ENCODE peak calls at places on chromosome X, in five cellular contexts. One of them, this sample, is unnamed.

GRCh38 chrX:103685396-103685795 is 1.1 kb downstream of the MORF4L2 start:
- DNase-seq in RWPE1: no peak
- DNase-seq in activated CD8-positive, alpha-beta memory T cell treated with anti-CD3 and anti-CD28 coated beads for 1 hour: no peak
- DNase-seq in fibroblast of lung: peak; percentile 15
- DNase-seq in CD4-positive, alpha-beta T cell: no peak
- DNase-seq in this sample: peak; percentile 32

GRCh38 chrX:130086414-130087207 is 23.7 kb downstream of the ELF4 start:
- DNase-seq in RWPE1: no peak
- DNase-seq in activated CD8-positive, alpha-beta memory T cell treated with anti-CD3 and anti-CD28 coated beads for 1 hour: peak; percentile 37
- DNase-seq in fibroblast of lung: no peak
- DNase-seq in CD4-positive, alpha-beta T cell: peak; percentile 62
- DNase-seq in this sample: no peak

GRCh38 chrX:47564438-47565085 is 3.6 kb downstream of the ARAF start:
- DNase-seq in RWPE1: no peak
- DNase-seq in activated CD8-positive, alpha-beta memory T cell treated with anti-CD3 and anti-CD28 coated beads for 1 hour: no peak
- DNase-seq in fibroblast of lung: no peak
- DNase-seq in CD4-positive, alpha-beta T cell: no peak
- DNase-seq in this sample: no peak

GRCh38 chrX:153454901-153455550 is 9.2 kb upstream of the TREX2 start:
- DNase-seq in RWPE1: no peak
- DNase-seq in activated CD8-positive, alpha-beta memory T cell treated with anti-CD3 and anti-CD28 coated beads for 1 hour: no peak
- DNase-seq in fibroblast of lung: no peak
- DNase-seq in CD4-positive, alpha-beta T cell: no peak
- DNase-seq in this sample: no peak

GRCh38 chrX:152072236-152072635 is 66.1 kb downstream of the MAGEA10 start:
- DNase-seq in RWPE1: peak; percentile 51
- DNase-seq in activated CD8-positive, alpha-beta memory T cell treated with anti-CD3 and anti-CD28 coated beads for 1 hour: no peak
- DNase-seq in fibroblast of lung: peak; percentile 6
- DNase-seq in CD4-positive, alpha-beta T cell: no peak
- DNase-seq in this sample: peak; percentile 1

GRCh38 chrX:104330966-104331365 is 76.2 kb upstream of the ESX1 start:
- DNase-seq in RWPE1: peak; percentile 42
- DNase-seq in activated CD8-positive, alpha-beta memory T cell treated with anti-CD3 and anti-CD28 coated beads for 1 hour: no peak
- DNase-seq in fibroblast of lung: peak; percentile 22
- DNase-seq in CD4-positive, alpha-beta T cell: no peak
- DNase-seq in this sample: peak; percentile 73

GRCh38 chrX:132463411-132463810 is 25.4 kb downstream of the MBNL3 start:
- DNase-seq in RWPE1: no peak
- DNase-seq in activated CD8-positive, alpha-beta memory T cell treated with anti-CD3 and anti-CD28 coated beads for 1 hour: no peak
- DNase-seq in fibroblast of lung: peak; percentile 24
- DNase-seq in CD4-positive, alpha-beta T cell: no peak
- DNase-seq in this sample: no peak

GRCh38 chrX:101291204-101291603 is at the start of gene TAF7L:
- DNase-seq in RWPE1: no peak
- DNase-seq in activated CD8-positive, alpha-beta memory T cell treated with anti-CD3 and anti-CD28 coated beads for 1 hour: no peak
- DNase-seq in fibroblast of lung: peak; percentile 1
- DNase-seq in CD4-positive, alpha-beta T cell: no peak
- DNase-seq in this sample: no peak

GRCh38 chrX:10529344-10529743 is 91.0 kb downstream of the MID1 start:
- DNase-seq in RWPE1: no peak
- DNase-seq in activated CD8-positive, alpha-beta memory T cell treated with anti-CD3 and anti-CD28 coated beads for 1 hour: no peak
- DNase-seq in fibroblast of lung: peak; percentile 71
- DNase-seq in CD4-positive, alpha-beta T cell: no peak
- DNase-seq in this sample: peak; percentile 18

GRCh38 chrX:12411831-12412230 is 273.6 kb downstream of the FRMPD4 start:
- DNase-seq in RWPE1: no peak
- DNase-seq in activated CD8-positive, alpha-beta memory T cell treated with anti-CD3 and anti-CD28 coated beads for 1 hour: no peak
- DNase-seq in fibroblast of lung: no peak
- DNase-seq in CD4-positive, alpha-beta T cell: no peak
- DNase-seq in this sample: no peak

GRCh38 chrX:151723156-151723760 is 7.4 kb downstream of the FATE1 start:
- DNase-seq in RWPE1: no peak
- DNase-seq in activated CD8-positive, alpha-beta memory T cell treated with anti-CD3 and anti-CD28 coated beads for 1 hour: no peak
- DNase-seq in fibroblast of lung: no peak
- DNase-seq in CD4-positive, alpha-beta T cell: no peak
- DNase-seq in this sample: no peak

GRCh38 chrX:39827959-39828358 is 269.8 kb downstream of the BCOR start:
- DNase-seq in RWPE1: no peak
- DNase-seq in activated CD8-positive, alpha-beta memory T cell treated with anti-CD3 and anti-CD28 coated beads for 1 hour: no peak
- DNase-seq in fibroblast of lung: no peak
- DNase-seq in CD4-positive, alpha-beta T cell: no peak
- DNase-seq in this sample: no peak

GRCh38 chrX:70196961-70197805 is 19.9 kb downstream of the DGAT2L6 start:
- DNase-seq in RWPE1: peak; percentile 56
- DNase-seq in activated CD8-positive, alpha-beta memory T cell treated with anti-CD3 and anti-CD28 coated beads for 1 hour: peak; percentile 24
- DNase-seq in fibroblast of lung: peak; percentile 59
- DNase-seq in CD4-positive, alpha-beta T cell: peak; percentile 40
- DNase-seq in this sample: peak; percentile 45

GRCh38 chrX:13646154-13646549 is 6.8 kb upstream of the TCEANC start:
- DNase-seq in RWPE1: no peak
- DNase-seq in activated CD8-positive, alpha-beta memory T cell treated with anti-CD3 and anti-CD28 coated beads for 1 hour: no peak
- DNase-seq in fibroblast of lung: peak; percentile 75
- DNase-seq in CD4-positive, alpha-beta T cell: peak; percentile 13
- DNase-seq in this sample: peak; percentile 64

GRCh38 chrX:38987135-38987780 is 186.0 kb downstream of the MID1IP1 start:
- DNase-seq in RWPE1: no peak
- DNase-seq in activated CD8-positive, alpha-beta memory T cell treated with anti-CD3 and anti-CD28 coated beads for 1 hour: no peak
- DNase-seq in fibroblast of lung: peak; percentile 61
- DNase-seq in CD4-positive, alpha-beta T cell: no peak
- DNase-seq in this sample: no peak

GRCh38 chrX:134761788-134762187 is 103.5 kb upstream of the PLAC1 start:
- DNase-seq in RWPE1: no peak
- DNase-seq in activated CD8-positive, alpha-beta memory T cell treated with anti-CD3 and anti-CD28 coated beads for 1 hour: no peak
- DNase-seq in fibroblast of lung: peak; percentile 27
- DNase-seq in CD4-positive, alpha-beta T cell: no peak
- DNase-seq in this sample: no peak

GRCh38 chrX:150857453-150857852 is 41.0 kb downstream of the CD99L2 start:
- DNase-seq in RWPE1: no peak
- DNase-seq in activated CD8-positive, alpha-beta memory T cell treated with anti-CD3 and anti-CD28 coated beads for 1 hour: no peak
- DNase-seq in fibroblast of lung: no peak
- DNase-seq in CD4-positive, alpha-beta T cell: no peak
- DNase-seq in this sample: no peak

GRCh38 chrX:130171446-130172126 is at the start of gene RAB33A:
- DNase-seq in RWPE1: no peak
- DNase-seq in activated CD8-positive, alpha-beta memory T cell treated with anti-CD3 and anti-CD28 coated beads for 1 hour: peak; percentile 19
- DNase-seq in fibroblast of lung: peak; percentile 25
- DNase-seq in CD4-positive, alpha-beta T cell: peak; percentile 47
- DNase-seq in this sample: peak; percentile 36

GRCh38 chrX:120664081-120664480 is 34.2 kb upstream of the C1GALT1C1 start:
- DNase-seq in RWPE1: no peak
- DNase-seq in activated CD8-positive, alpha-beta memory T cell treated with anti-CD3 and anti-CD28 coated beads for 1 hour: no peak
- DNase-seq in fibroblast of lung: peak; percentile 40
- DNase-seq in CD4-positive, alpha-beta T cell: no peak
- DNase-seq in this sample: peak; percentile 25

GRCh38 chrX:17374619-17375360 is at the start of gene NHS:
- DNase-seq in RWPE1: peak; percentile 69
- DNase-seq in activated CD8-positive, alpha-beta memory T cell treated with anti-CD3 and anti-CD28 coated beads for 1 hour: no peak
- DNase-seq in fibroblast of lung: peak; percentile 78
- DNase-seq in CD4-positive, alpha-beta T cell: no peak
- DNase-seq in this sample: peak; percentile 13

GRCh38 chrX:11285661-11286060 is 7.6 kb upstream of the AMELX start:
- DNase-seq in RWPE1: no peak
- DNase-seq in activated CD8-positive, alpha-beta memory T cell treated with anti-CD3 and anti-CD28 coated beads for 1 hour: no peak
- DNase-seq in fibroblast of lung: no peak
- DNase-seq in CD4-positive, alpha-beta T cell: no peak
- DNase-seq in this sample: no peak

GRCh38 chrX:13614154-13614553 is 38.8 kb upstream of the TCEANC start:
- DNase-seq in RWPE1: no peak
- DNase-seq in activated CD8-positive, alpha-beta memory T cell treated with anti-CD3 and anti-CD28 coated beads for 1 hour: no peak
- DNase-seq in fibroblast of lung: no peak
- DNase-seq in CD4-positive, alpha-beta T cell: no peak
- DNase-seq in this sample: no peak

GRCh38 chrX:19627533-19627932 is 112.2 kb upstream of the MAP3K15 start:
- DNase-seq in RWPE1: no peak
- DNase-seq in activated CD8-positive, alpha-beta memory T cell treated with anti-CD3 and anti-CD28 coated beads for 1 hour: no peak
- DNase-seq in fibroblast of lung: no peak
- DNase-seq in CD4-positive, alpha-beta T cell: no peak
- DNase-seq in this sample: peak; percentile 8

GRCh38 chrX:106672527-106672926 is 54.0 kb upstream of the RNF128 start:
- DNase-seq in RWPE1: peak; percentile 19
- DNase-seq in activated CD8-positive, alpha-beta memory T cell treated with anti-CD3 and anti-CD28 coated beads for 1 hour: no peak
- DNase-seq in fibroblast of lung: no peak
- DNase-seq in CD4-positive, alpha-beta T cell: no peak
- DNase-seq in this sample: no peak

GRCh38 chrX:11887175-11887574 is 129.1 kb downstream of the MSL3 start:
- DNase-seq in RWPE1: no peak
- DNase-seq in activated CD8-positive, alpha-beta memory T cell treated with anti-CD3 and anti-CD28 coated beads for 1 hour: no peak
- DNase-seq in fibroblast of lung: no peak
- DNase-seq in CD4-positive, alpha-beta T cell: no peak
- DNase-seq in this sample: no peak

GRCh38 chrX:109812236-109812635 is 79.2 kb upstream of the ACSL4 start:
- DNase-seq in RWPE1: no peak
- DNase-seq in activated CD8-positive, alpha-beta memory T cell treated with anti-CD3 and anti-CD28 coated beads for 1 hour: no peak
- DNase-seq in fibroblast of lung: no peak
- DNase-seq in CD4-positive, alpha-beta T cell: no peak
- DNase-seq in this sample: no peak

GRCh38 chrX:20029728-20030127 is 38.9 kb upstream of the BCLAF3 start:
- DNase-seq in RWPE1: no peak
- DNase-seq in activated CD8-positive, alpha-beta memory T cell treated with anti-CD3 and anti-CD28 coated beads for 1 hour: no peak
- DNase-seq in fibroblast of lung: no peak
- DNase-seq in CD4-positive, alpha-beta T cell: no peak
- DNase-seq in this sample: no peak

GRCh38 chrX:153379508-153379907 is 21.6 kb downstream of the PNMA6E start:
- DNase-seq in RWPE1: no peak
- DNase-seq in activated CD8-positive, alpha-beta memory T cell treated with anti-CD3 and anti-CD28 coated beads for 1 hour: no peak
- DNase-seq in fibroblast of lung: no peak
- DNase-seq in CD4-positive, alpha-beta T cell: no peak
- DNase-seq in this sample: no peak

GRCh38 chrX:68429216-68429615 is 4.1 kb downstream of the OPHN1 start:
- DNase-seq in RWPE1: no peak
- DNase-seq in activated CD8-positive, alpha-beta memory T cell treated with anti-CD3 and anti-CD28 coated beads for 1 hour: no peak
- DNase-seq in fibroblast of lung: peak; percentile 4
- DNase-seq in CD4-positive, alpha-beta T cell: no peak
- DNase-seq in this sample: peak; percentile 48

GRCh38 chrX:51860679-51861078 is 32.7 kb upstream of the MAGED1 start:
- DNase-seq in RWPE1: no peak
- DNase-seq in activated CD8-positive, alpha-beta memory T cell treated with anti-CD3 and anti-CD28 coated beads for 1 hour: no peak
- DNase-seq in fibroblast of lung: peak; percentile 45
- DNase-seq in CD4-positive, alpha-beta T cell: no peak
- DNase-seq in this sample: peak; percentile 35

GRCh38 chrX:106954041-106954440 is 33.8 kb downstream of the CLDN2 start:
- DNase-seq in RWPE1: no peak
- DNase-seq in activated CD8-positive, alpha-beta memory T cell treated with anti-CD3 and anti-CD28 coated beads for 1 hour: no peak
- DNase-seq in fibroblast of lung: no peak
- DNase-seq in CD4-positive, alpha-beta T cell: no peak
- DNase-seq in this sample: no peak

GRCh38 chrX:53681661-53682060 is 4.9 kb downstream of the HUWE1 start:
- DNase-seq in RWPE1: peak; percentile 30
- DNase-seq in activated CD8-positive, alpha-beta memory T cell treated with anti-CD3 and anti-CD28 coated beads for 1 hour: no peak
- DNase-seq in fibroblast of lung: peak; percentile 4
- DNase-seq in CD4-positive, alpha-beta T cell: no peak
- DNase-seq in this sample: no peak

GRCh38 chrX:101602077-101602476 is 15.7 kb downstream of the ARMCX6 start:
- DNase-seq in RWPE1: no peak
- DNase-seq in activated CD8-positive, alpha-beta memory T cell treated with anti-CD3 and anti-CD28 coated beads for 1 hour: no peak
- DNase-seq in fibroblast of lung: peak; percentile 78
- DNase-seq in CD4-positive, alpha-beta T cell: no peak
- DNase-seq in this sample: no peak

GRCh38 chrX:70613295-70613694 is 168.7 kb downstream of the DLG3 start:
- DNase-seq in RWPE1: no peak
- DNase-seq in activated CD8-positive, alpha-beta memory T cell treated with anti-CD3 and anti-CD28 coated beads for 1 hour: no peak
- DNase-seq in fibroblast of lung: no peak
- DNase-seq in CD4-positive, alpha-beta T cell: no peak
- DNase-seq in this sample: peak; percentile 61

GRCh38 chrX:12701625-12702024 is 89.6 kb upstream of the PRPS2 start:
- DNase-seq in RWPE1: peak; percentile 48
- DNase-seq in activated CD8-positive, alpha-beta memory T cell treated with anti-CD3 and anti-CD28 coated beads for 1 hour: no peak
- DNase-seq in fibroblast of lung: peak; percentile 57
- DNase-seq in CD4-positive, alpha-beta T cell: no peak
- DNase-seq in this sample: peak; percentile 35

GRCh38 chrX:113009837-113010236 is 169.2 kb upstream of the AMOT start:
- DNase-seq in RWPE1: no peak
- DNase-seq in activated CD8-positive, alpha-beta memory T cell treated with anti-CD3 and anti-CD28 coated beads for 1 hour: no peak
- DNase-seq in fibroblast of lung: no peak
- DNase-seq in CD4-positive, alpha-beta T cell: no peak
- DNase-seq in this sample: no peak

This sample was measured in mesenchymal stem cell.